ENCODE peak calls at places on chromosomes 7 and 10, in six cellular contexts. F is right lobe of liver, D is HFFc6, Y is IMR-90, I is MCF 10A, R is activated B cell treated with CpG ODN at 0.5 μM for 24 hours. H is an unnamed sample.

GRCh38 chr7:157666530-157667040 is 329.8 kb downstream of the DNAJB6 start:
- DNase-seq in I (no peak), R (no peak), Y (no peak), F (no peak), D (no peak), H (no peak)

GRCh38 chr10:63267414-63268138 is 134.4 kb downstream of the NRBF2 start:
- DNase-seq in F (no peak), I (peak), D (peak), Y (peak), R (no peak), H (peak)

GRCh38 chr10:101781984-101782810 is 1.0 kb downstream of the NPM3 start:
- DNase-seq in I (peak), R (no peak), F (no peak), Y (no peak), D (no peak), H (no peak)

GRCh38 chr10:50740351-50740688 is 584 bp downstream of the ASAH2B start:
- DNase-seq in I (peak), D (peak), R (no peak), Y (peak), F (no peak), H (peak)

GRCh38 chr7:140485463-140486265 is 6.4 kb upstream of the MKRN1 start:
- DNase-seq in I (peak), F (no peak), D (no peak), Y (no peak), R (no peak), H (no peak)

GRCh38 chr7:88759216-88759955 is at the start of gene ZNF804B:
- DNase-seq in F (peak), I (no peak), Y (no peak), R (no peak), D (no peak), H (no peak)

GRCh38 chr7:13990319-13990983 is 985 bp upstream of the ETV1 start:
- DNase-seq in R (no peak), I (peak), D (peak), F (peak), Y (peak), H (peak)

GRCh38 chr7:158912406-158912805 is 56.0 kb downstream of the DYNC2I1 start:
- DNase-seq in F (no peak), D (no peak), I (no peak), Y (peak), R (no peak), H (no peak)

GRCh38 chr7:53218730-53219504 is 183.5 kb downstream of the POM121L12 start:
- DNase-seq in D (no peak), Y (no peak), I (no peak), R (no peak), F (peak), H (no peak)

GRCh38 chr7:106737202-106737562 is 76.2 kb upstream of the CCDC71L start:
- DNase-seq in R (no peak), D (peak), Y (peak), I (peak), F (no peak), H (peak)

GRCh38 chr10:122316224-122316884 is 45.3 kb downstream of the BTBD16 start:
- DNase-seq in Y (no peak), R (no peak), I (no peak), F (no peak), D (no peak), H (no peak)

GRCh38 chr10:97123713-97124112 is 62.0 kb downstream of the SLIT1 start:
- DNase-seq in Y (no peak), R (no peak), F (no peak), I (no peak), D (no peak), H (no peak)

GRCh38 chr7:50783801-50784507 is 1.3 kb upstream of the GRB10 start:
- DNase-seq in Y (peak), I (no peak), R (no peak), F (no peak), D (no peak), H (peak)

GRCh38 chr7:158108646-158109293 is 478.9 kb downstream of the PTPRN2 start:
- DNase-seq in I (no peak), Y (no peak), R (no peak), D (no peak), F (no peak), H (no peak)

GRCh38 chr7:88141479-88141878 is 78.4 kb downstream of the SRI start:
- DNase-seq in I (no peak), Y (no peak), R (no peak), D (no peak), F (no peak), H (no peak)

GRCh38 chr10:70048309-70048708 is 4.3 kb upstream of the MACROH2A2 start:
- DNase-seq in Y (no peak), I (no peak), D (no peak), F (no peak), R (no peak), H (no peak)

GRCh38 chr7:70387197-70387596 is 744.7 kb upstream of the GALNT17 start:
- DNase-seq in Y (no peak), R (no peak), I (no peak), F (no peak), D (no peak), H (no peak)

GRCh38 chr10:104393387-104393786 is 39.8 kb downstream of the CFAP58 start:
- DNase-seq in R (no peak), D (no peak), F (no peak), I (no peak), Y (no peak), H (no peak)

GRCh38 chr10:62614389-62615157 is 189.9 kb upstream of the ADO start:
- DNase-seq in F (no peak), D (peak), R (no peak), I (peak), Y (peak), H (no peak)

GRCh38 chr7:2141656-2142055 is 91.1 kb downstream of the MAD1L1 start:
- DNase-seq in R (no peak), D (no peak), I (no peak), Y (no peak), F (no peak), H (no peak)

GRCh38 chr7:55065079-55065478 is 46.3 kb downstream of the EGFR start:
- DNase-seq in R (no peak), I (peak), D (peak), F (no peak), Y (peak), H (peak)

GRCh38 chr7:148856035-148856881 is 27.8 kb downstream of the EZH2 start:
- DNase-seq in R (no peak), I (peak), F (no peak), Y (peak), D (no peak), H (peak)

GRCh38 chr10:2861632-2862210 is 205.6 kb upstream of the PFKP start:
- DNase-seq in R (no peak), D (no peak), F (no peak), Y (no peak), I (no peak), H (no peak)

GRCh38 chr10:124470544-124471449 is 9.2 kb downstream of the LHPP start:
- DNase-seq in I (no peak), Y (no peak), F (peak), D (no peak), R (no peak), H (no peak)

GRCh38 chr10:50614444-50615137 is 9.2 kb downstream of the SGMS1 start:
- DNase-seq in Y (no peak), D (no peak), R (no peak), F (no peak), I (peak), H (no peak)

GRCh38 chr10:59536576-59537014 is 173.1 kb downstream of the SLC16A9 start:
- DNase-seq in Y (peak), D (no peak), R (no peak), I (no peak), F (no peak), H (peak)

GRCh38 chr10:132470306-132471124 is 67.1 kb upstream of the INPP5A start:
- DNase-seq in D (no peak), Y (no peak), F (no peak), I (no peak), R (no peak), H (no peak)

GRCh38 chr10:20089884-20090283 is 273.7 kb downstream of the PLXDC2 start:
- DNase-seq in I (no peak), D (no peak), Y (no peak), R (no peak), F (no peak), H (no peak)

GRCh38 chr7:129163875-129164544 is 19.5 kb downstream of the TSPAN33 start:
- DNase-seq in I (peak), D (peak), R (no peak), F (no peak), Y (peak), H (peak)
- TF ChIP-seq CTCF in I (peak), D (peak), R (peak), F (peak), Y (peak), H (peak)

DNA sequence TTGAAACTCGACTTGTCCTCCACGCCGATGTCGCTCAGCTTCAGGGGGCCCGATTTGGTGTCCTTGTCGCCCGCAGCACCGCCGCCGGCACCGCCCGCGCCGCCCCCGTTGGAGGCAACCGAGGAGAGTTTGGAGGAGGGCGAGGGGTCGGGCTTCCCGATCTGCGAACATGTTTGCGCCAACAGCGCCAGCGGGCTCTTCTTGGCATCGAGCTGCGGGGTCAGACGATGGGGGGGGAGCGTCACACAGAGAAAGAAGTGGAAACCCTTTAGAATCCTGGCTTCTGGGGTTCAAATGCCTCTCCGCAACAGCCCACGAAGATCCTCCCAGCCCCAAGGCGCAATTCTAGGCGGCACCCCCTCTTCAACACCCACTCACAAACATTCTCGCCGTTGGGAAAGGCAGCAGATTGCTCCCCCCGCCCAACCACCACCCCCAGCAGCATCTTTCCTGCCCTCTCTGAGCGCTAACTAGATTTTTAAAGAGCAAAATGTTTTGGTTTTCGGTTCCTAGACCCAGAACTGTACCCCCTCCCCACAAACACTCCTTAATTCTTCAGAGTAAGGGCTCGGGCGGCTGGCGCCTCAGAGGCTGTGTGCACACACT is 1.3 kb downstream of the ZNF503 start:
- DNase-seq in Y (no peak), D (no peak), F (no peak), I (peak), R (no peak), H (peak)
- TF ChIP-seq CTCF in Y (no peak), D (peak), F (no peak), I (no peak), R (no peak), H (no peak)

GRCh38 chr7:120856621-120857352 is 1.2 kb downstream of the TSPAN12 start:
- DNase-seq in R (peak), D (peak), Y (peak), I (no peak), F (peak), H (peak)
- TF ChIP-seq CTCF in R (no peak), D (no peak), Y (no peak), I (no peak), F (no peak), H (peak)

DNA sequence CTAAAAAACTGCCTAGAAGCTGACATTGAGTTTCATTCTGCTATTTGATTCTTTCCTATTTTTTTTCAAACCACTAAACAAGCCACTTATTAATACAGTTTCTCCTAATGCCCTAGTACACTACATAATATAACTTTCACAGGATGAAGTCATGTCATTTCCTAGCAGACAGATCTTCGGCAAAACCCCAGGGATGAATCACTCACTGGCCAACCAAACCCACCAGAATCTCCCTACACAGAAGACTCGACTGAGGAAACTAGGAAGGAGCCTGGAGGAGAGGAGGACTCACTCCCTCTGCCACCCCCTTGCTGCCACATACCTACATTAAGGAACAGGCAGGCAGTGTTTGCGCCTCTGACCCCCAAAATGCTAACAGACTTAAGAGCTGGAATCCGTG is 33.4 kb downstream of the XPNPEP1 start:
- DNase-seq in Y (peak), D (peak), R (no peak), I (peak), F (no peak), H (peak)
- TF ChIP-seq CTCF in Y (peak), D (peak), R (no peak), I (no peak), F (no peak), H (peak)

GRCh38 chr10:17781856-17782255 is 27.3 kb upstream of the MRC1 start:
- DNase-seq in R (no peak), I (peak), F (no peak), D (no peak), Y (no peak), H (no peak)
- TF ChIP-seq CTCF in R (no peak), I (no peak), F (no peak), D (no peak), Y (no peak), H (no peak)

DNA sequence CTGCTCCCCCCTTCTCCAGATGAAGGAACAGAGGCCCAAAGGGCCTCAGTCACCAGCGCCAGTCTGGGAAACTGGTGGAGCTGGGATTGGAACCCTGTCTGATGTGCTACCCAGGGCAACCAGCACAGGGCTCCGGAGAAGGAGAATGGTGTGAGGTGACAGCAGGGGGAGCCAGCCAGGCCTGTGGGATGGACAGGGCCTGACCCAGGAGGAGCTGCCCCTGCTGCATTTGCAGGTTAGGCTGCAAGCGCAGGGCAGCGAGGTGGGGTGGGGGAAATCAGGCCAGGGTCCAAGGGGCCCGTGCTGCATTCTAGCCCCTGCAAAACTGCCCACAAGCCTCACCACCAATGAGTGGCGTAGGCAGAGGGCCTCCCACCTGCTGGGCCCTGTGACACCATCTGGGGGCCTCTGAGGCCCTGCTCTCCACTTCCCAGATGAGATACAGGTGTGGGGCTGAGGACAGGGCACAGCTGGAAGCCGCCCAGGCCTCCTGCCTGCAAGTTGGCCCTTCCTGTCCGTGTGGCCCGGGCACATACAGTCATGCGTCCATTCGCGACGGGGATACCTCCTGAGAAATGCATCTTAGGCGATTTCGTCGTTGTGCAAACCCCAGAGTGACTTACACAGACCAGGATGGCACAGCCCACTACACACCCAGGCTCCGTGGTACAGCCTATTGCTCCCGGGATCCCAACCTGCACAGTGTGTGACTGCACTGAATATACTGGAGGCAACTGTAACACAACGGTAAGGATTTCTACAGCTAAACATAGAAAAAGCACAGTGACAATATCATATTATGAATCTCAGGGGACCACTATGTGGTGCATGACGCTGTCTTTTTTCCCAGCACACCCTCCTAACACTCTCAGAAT is 45.2 kb downstream of the RASGEF1A start:
- DNase-seq in I (peak), R (no peak), Y (no peak), D (no peak), F (peak), H (no peak)
- TF ChIP-seq CTCF in I (no peak), R (no peak), Y (no peak), D (peak), F (no peak), H (peak)